ENCODE peak calls at places on chromosome 10, in four cellular contexts. A is K562, P is GM12878, R is H1. W is an unnamed sample.

GRCh38 chr10:73246322-73246782 is 703 bp downstream of the DNAJC9 start:
- DNase-seq in P (no peak), A (no peak), R (no peak), W (no peak)

GRCh38 chr10:1107679-1108078 is 51.5 kb downstream of the WDR37 start:
- DNase-seq in A (no peak), P (no peak), R (no peak), W (no peak)

GRCh38 chr10:122999347-122999746 is 9.2 kb downstream of the IKZF5 start:
- DNase-seq in P (no peak), A (no peak), R (no peak), W (no peak)

GRCh38 chr10:72250666-72251065 is 23.1 kb upstream of the DDIT4 start:
- DNase-seq in A (no peak), R (no peak), P (no peak), W (no peak)

GRCh38 chr10:15824498-15824897 is 35.8 kb downstream of the MINDY3 start:
- DNase-seq in P (no peak), R (no peak), A (no peak), W (no peak)

GRCh38 chr10:42640610-42641229 is 2.4 kb upstream of the ZNF33B start:
- DNase-seq in R (no peak), P (no peak), A (no peak), W (no peak)

GRCh38 chr10:95792874-95793285 is 36.9 kb downstream of the ENTPD1 start:
- DNase-seq in A (no peak), P (peak), R (no peak), W (no peak)

GRCh38 chr10:99522078-99522479 is 10.7 kb upstream of the NKX2-3 start:
- DNase-seq in R (peak), A (no peak), P (no peak), W (no peak)

GRCh38 chr10:72322030-72322279 is 32.8 kb downstream of the DNAJB12 start:
- DNase-seq in A (no peak), R (no peak), P (no peak), W (no peak)

GRCh38 chr10:71999360-72000072 is 35.3 kb downstream of the CHST3 start:
- DNase-seq in R (no peak), P (no peak), A (no peak), W (no peak)

GRCh38 chr10:61078542-61078941 is 134.6 kb upstream of the RHOBTB1 start:
- DNase-seq in R (no peak), A (no peak), P (no peak), W (no peak)

GRCh38 chr10:118753331-118753730 is 1.4 kb downstream of the CACUL1 start:
- DNase-seq in A (no peak), P (no peak), R (no peak), W (no peak)

GRCh38 chr10:59465089-59465488 is 102.7 kb upstream of the FAM13C start:
- DNase-seq in A (no peak), R (no peak), P (no peak), W (no peak)

GRCh38 chr10:87685832-87686589 is 26.3 kb downstream of the PAPSS2 start:
- DNase-seq in A (no peak), R (no peak), P (no peak), W (no peak)

GRCh38 chr10:90945496-90946070 is 24.7 kb upstream of the ANKRD1 start:
- DNase-seq in R (no peak), A (no peak), P (no peak), W (no peak)

GRCh38 chr10:102975483-102976057 is 57.5 kb downstream of the CNNM2 start:
- DNase-seq in R (no peak), A (no peak), P (no peak), W (no peak)

GRCh38 chr10:48506147-48506917 is 98.5 kb downstream of the ARHGAP22 start:
- DNase-seq in R (peak), A (peak), P (no peak), W (peak)

GRCh38 chr10:13815766-13816165 is 229.0 kb downstream of the PRPF18 start:
- DNase-seq in P (no peak), A (no peak), R (no peak), W (no peak)

GRCh38 chr10:6128591-6129383 is 40.0 kb downstream of the RBM17 start:
- DNase-seq in R (no peak), P (no peak), A (no peak), W (no peak)

GRCh38 chr10:4131407-4132215 is 346.6 kb upstream of the KLF6 start:
- DNase-seq in P (peak), R (no peak), A (no peak), W (no peak)

GRCh38 chr10:32963102-32963501 is 5.1 kb upstream of the ITGB1 start:
- DNase-seq in P (no peak), R (no peak), A (no peak), W (no peak)

GRCh38 chr10:2935647-2936386 is 131.5 kb upstream of the PFKP start:
- DNase-seq in A (no peak), R (peak), P (no peak), W (no peak)

GRCh38 chr10:28853195-28853594 is 175.9 kb downstream of the BAMBI start:
- DNase-seq in R (no peak), A (no peak), P (no peak), W (no peak)

GRCh38 chr10:6445671-6446278 is 134.3 kb downstream of the PRKCQ start:
- DNase-seq in P (no peak), A (peak), R (no peak), W (peak)

GRCh38 chr10:28774051-28774995 is 97.0 kb downstream of the BAMBI start:
- DNase-seq in A (no peak), R (no peak), P (no peak), W (no peak)

GRCh38 chr10:84966708-84967441 is 638.5 kb downstream of the CCSER2 start:
- DNase-seq in P (no peak), A (no peak), R (no peak), W (no peak)

DNA sequence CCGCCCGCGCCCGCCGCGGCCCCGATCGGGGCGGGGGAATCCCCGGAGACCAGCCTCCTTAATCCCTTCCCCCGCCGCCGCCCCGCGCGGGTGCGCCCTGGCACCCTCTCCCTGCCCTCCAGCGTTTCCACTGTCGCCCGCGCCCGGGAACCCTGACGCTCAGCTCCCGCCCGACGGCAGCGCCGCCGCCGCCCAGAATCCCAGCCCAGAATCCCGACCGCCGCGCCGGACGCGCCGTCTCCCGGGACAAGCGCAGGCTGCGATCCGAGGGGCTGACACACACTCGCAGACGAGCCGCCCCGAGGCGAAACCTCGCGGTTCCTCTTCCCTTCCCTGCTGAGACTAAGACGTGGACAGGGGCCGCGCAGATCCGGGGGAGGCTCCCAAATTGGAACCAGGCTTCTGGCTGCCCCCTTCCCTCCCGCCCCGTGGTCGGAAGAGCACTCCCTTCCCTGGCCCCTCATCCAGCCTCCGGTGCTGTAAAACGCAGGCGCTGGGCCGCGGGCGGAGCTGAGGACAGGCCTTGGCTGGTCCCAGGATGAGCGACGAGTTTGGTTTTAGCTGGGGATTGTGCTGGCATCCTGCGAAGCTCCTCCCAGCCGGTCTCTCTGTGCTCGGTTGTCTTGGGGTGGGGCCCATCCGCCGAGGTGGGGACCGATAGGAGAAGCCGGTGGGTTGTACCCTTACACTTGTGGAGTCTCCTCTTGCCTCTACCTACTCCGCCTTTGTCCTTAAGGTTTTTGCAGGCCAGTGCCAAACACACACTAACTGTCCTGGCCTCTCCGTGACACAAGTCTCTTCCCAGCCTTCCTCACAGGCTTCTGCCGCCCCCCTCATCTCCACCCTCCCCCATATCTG is 1.1 kb downstream of the MARVELD1 start:
- DNase-seq in P (no peak), A (peak), R (peak), W (peak)
- TF ChIP-seq POLR2A in P (no peak), A (no peak), R (no peak), W (no peak)

GRCh38 chr10:76975131-76975530 is 662.5 kb downstream of the KCNMA1 start:
- DNase-seq in R (no peak), P (no peak), A (no peak), W (no peak)

GRCh38 chr10:76970795-76971519 is 666.7 kb downstream of the KCNMA1 start:
- DNase-seq in P (no peak), R (no peak), A (no peak), W (no peak)

GRCh38 chr10:76973515-76974289 is 663.9 kb downstream of the KCNMA1 start:
- DNase-seq in R (no peak), A (no peak), P (no peak), W (no peak)

GRCh38 chr10:76971565-76972170 is 665.9 kb downstream of the KCNMA1 start:
- DNase-seq in R (no peak), A (no peak), P (no peak), W (no peak)

DNA sequence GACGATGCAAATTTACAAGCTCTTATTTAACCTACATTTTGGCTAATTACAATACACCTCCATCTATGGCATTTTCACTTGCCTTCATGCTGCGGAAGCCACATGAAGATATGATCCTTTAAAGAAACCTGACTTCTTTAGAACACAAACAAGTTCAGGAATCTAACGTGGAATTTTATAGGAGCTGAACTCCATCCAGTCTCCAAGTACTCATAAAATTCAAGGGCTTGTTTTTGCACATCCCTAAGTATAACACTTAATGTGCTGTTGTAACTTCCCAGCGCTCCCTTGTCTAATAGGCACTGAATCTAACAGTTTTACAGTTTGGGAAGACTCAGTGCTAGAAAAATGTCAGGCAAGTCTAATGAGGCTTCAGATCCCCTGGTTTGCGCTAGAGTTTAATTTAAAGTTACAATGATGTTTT is 664.5 kb downstream of the KCNMA1 start:
- DNase-seq in P (no peak), A (no peak), R (no peak), W (no peak)
- TF ChIP-seq TAF1 in P (no peak), A (no peak), R (no peak), W (no peak)

GRCh38 chr10:21497177-21497807 is 28.2 kb downstream of the SKIDA1 start:
- DNase-seq in P (no peak), A (no peak), R (no peak), W (no peak)
- TF ChIP-seq POLR2A in P (no peak), A (no peak), R (no peak), W (no peak)

GRCh38 chr10:22477365-22478287 is 132.3 kb downstream of the SPAG6 start:
- DNase-seq in A (no peak), P (no peak), R (peak), W (no peak)
- TF ChIP-seq TAF1 in A (no peak), P (no peak), R (no peak), W (no peak)

DNA sequence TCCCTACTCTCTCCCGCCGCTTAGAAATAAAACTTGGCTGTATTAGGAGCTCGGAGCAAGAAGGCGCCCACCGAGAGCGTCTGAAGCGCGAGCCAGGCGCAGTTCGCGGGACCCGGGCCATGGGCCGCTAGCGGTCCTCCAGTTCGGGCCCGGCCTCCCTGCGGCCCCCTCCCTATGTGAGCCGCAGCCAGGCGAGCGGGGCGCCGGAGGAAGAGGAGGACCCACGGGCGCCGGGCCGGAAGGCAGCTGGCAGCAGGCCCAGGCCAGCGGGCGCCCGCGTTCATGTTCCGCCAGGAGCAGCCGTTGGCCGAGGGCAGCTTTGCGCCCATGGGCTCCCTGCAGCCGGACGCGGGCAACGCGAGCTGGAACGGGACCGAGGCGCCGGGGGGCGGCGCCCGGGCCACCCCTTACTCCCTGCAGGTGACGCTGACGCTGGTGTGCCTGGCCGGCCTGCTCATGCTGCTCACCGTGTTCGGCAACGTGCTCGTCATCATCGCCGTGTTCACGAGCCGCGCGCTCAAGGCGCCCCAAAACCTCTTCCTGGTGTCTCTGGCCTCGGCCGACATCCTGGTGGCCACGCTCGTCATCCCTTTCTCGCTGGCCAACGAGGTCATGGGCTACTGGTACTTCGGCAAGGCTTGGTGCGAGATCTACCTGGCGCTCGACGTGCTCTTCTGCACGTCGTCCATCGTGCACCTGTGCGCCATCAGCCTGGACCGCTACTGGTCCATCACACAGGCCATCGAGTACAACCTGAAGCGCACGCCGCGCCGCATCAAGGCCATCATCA is 1.1 kb downstream of the ADRA2A start:
- DNase-seq in P (no peak), R (peak), A (no peak), W (no peak)
- TF ChIP-seq POLR2A in P (no peak), R (no peak), A (no peak), W (no peak)

DNA sequence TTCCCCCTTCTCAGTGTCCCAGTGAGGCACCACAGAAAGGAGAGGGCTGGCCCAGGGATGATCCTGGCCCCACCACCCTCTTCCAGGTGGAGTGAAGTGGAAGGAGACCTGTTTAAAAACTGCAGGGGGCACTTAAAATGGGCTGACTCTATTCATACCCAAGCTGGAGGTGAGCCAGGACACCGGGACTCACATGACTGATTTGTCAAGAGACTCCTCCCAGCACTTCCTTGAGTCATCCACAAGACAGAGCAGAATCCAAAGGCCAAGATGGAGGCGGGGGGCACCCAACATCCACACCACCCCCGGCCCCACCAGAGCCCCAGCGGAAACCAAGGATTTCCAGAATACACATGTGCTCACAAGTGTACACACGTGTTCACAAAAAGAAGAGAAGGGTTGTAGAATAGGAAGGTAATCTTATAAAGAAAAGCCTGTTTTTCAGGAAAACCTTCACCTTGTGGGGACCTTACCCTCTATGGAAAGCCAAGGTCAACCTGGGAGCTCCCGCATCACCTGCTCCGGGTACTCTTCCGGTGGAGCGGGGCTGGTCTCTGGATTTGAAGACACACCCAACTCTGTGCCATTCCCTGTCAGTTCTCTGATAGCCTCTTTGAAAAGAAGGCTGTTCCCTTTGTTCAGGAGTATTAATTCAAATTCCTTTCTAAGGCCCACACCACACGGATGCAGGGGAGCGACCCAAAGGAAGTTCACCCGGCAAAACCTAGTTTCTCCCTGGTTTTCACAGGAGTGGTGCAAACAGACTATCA is 10.9 kb downstream of the CTBP2 start:
- DNase-seq in P (no peak), R (no peak), A (peak), W (no peak)
- TF ChIP-seq TAF1 in P (no peak), R (no peak), A (no peak), W (no peak)

DNA sequence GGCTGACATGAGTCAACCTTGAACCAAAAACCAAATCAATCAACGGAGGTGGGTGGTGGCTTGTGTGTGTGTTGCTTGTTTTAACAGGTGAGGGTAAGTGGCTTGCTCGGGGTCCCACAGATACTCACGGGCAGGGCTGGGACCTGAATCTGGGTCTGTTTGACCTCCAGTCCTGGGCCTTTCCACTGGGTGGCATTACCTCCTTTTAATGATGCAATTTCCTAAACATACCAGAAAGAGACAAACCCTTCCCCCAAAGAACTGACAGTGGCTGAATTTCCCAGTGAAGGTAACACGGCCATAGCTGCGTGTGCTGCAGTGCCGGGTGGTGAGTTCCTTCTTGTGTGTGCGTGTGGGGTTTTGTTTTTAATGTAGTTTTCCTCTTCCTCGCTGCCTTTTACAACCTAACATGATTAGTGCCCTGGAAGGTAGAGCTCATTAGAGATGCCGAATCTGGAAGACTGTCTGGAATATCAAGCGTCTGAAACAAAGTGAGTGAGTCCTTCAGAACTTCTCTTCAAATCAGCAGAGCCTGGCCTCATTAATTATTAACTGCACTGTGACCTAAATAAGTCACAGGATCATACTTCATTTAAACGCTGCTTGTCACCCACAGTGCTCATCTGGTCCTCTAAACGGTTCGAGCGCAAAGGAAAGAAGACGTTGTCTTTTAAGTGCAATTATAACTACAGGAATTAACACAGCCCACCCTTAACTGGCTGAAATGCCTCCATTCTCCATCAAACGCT is 166.1 kb upstream of the TCERG1L start:
- DNase-seq in P (no peak), A (no peak), R (no peak), W (no peak)
- TF ChIP-seq POLR2A in P (no peak), A (no peak), R (no peak), W (no peak)

DNA sequence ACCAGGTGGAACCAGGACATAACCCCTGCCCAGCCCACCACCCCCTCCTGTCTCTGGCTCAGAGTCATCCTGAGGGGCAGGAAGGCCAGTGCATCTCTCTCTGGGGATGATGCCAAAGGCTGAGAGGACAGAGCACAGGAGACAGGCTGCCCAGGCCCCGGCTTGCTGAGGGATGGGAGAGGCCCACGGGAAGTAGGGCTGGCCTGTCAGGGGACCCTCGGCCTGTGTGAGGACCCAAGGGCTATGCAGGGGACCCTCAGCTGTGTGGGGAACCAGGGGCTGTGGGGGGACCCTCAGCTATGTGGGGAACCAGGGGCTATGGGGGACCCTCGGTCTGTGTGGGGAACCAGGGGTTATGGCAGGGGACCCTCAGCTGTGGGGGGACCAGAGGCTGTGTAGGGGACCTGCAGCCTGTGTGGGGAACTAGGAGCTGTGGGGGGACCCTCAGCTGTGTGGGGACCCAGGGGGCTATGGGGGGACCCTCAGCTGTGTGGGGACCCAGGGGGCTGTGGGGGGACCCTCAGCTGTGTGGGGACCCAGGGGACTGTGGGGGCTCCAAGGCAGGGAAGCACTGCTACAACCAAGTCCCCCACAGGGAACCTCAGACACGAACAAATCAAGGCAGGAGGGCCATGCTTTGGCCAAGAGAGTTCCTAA is 27.7 kb downstream of the EBF3 start:
- DNase-seq in R (no peak), P (no peak), A (no peak), W (no peak)
- TF ChIP-seq TAF1 in R (no peak), P (no peak), A (no peak), W (no peak)

GRCh38 chr10:35336921-35337741 is 822 bp downstream of the CCNY start:
- DNase-seq in P (no peak), R (peak), A (no peak), W (no peak)

GRCh38 chr10:35335133-35335532 is 1.2 kb upstream of the CCNY start:
- DNase-seq in A (no peak), R (no peak), P (no peak), W (no peak)

GRCh38 chr10:35334297-35334696 is 2.0 kb upstream of the CCNY start:
- DNase-seq in R (no peak), P (no peak), A (no peak), W (no peak)

GRCh38 chr10:35335718-35336083 is 608 bp upstream of the CCNY start:
- DNase-seq in P (no peak), A (no peak), R (peak), W (no peak)

GRCh38 chr10:35336084-35336831 is at the start of gene CCNY:
- DNase-seq in P (no peak), R (peak), A (peak), W (peak)
- TF ChIP-seq POLR2A in P (peak), R (peak), A (peak), W (peak)

GRCh38 chr10:79984851-79985250 is 35.9 kb upstream of the SFTPD start:
- DNase-seq in R (no peak), P (no peak), A (no peak), W (no peak)
- TF ChIP-seq TAF1 in R (no peak), P (no peak), A (no peak), W (no peak)

W was measured in GM12891.